ENCODE peak calls at places on chromosomes 4 and X, in five cellular contexts. D is bronchial epithelial cell, C is GM12891, R is NCI-H1105 treated with DMSO at 0.1 percent for 48 hours, S is Peyer's patch. U is an unnamed sample.

GRCh38 chrX:103344606-103345005 is 11.7 kb upstream of the TCEAL9 start:
- DNase-seq in D (no peak), S (no peak), C (no peak), R (no peak), U (no peak)

GRCh38 chrX:129193357-129193756 is 329.9 kb downstream of the SMARCA1 start:
- DNase-seq in D (peak; percentile 24), S (peak; percentile 65), C (no peak), R (peak; percentile 46), U (peak; percentile 48)

GRCh38 chrX:40952855-40953254 is 132.4 kb upstream of the USP9X start:
- DNase-seq in S (no peak), C (no peak), R (no peak), D (no peak), U (no peak)

GRCh38 chr4:170875868-170876267 is 786.1 kb upstream of the AADAT start:
- DNase-seq in R (no peak), C (no peak), S (no peak), D (no peak), U (no peak)

GRCh38 chr4:26451597-26451996 is 38.7 kb downstream of the CCKAR start:
- DNase-seq in R (no peak), C (no peak), D (no peak), S (no peak), U (no peak)

GRCh38 chr4:73589261-73589847 is 30.9 kb downstream of the RASSF6 start:
- DNase-seq in S (no peak), D (peak; percentile 97), R (peak; percentile 53), C (no peak), U (peak; percentile 92)

GRCh38 chrX:77447339-77448149 is at the start of gene FGF16:
- DNase-seq in S (no peak), R (no peak), C (no peak), D (no peak), U (no peak)

GRCh38 chrX:48913605-48914366 is 2.3 kb upstream of the SLC35A2 start:
- DNase-seq in R (no peak), C (no peak), D (no peak), S (no peak), U (no peak)

GRCh38 chrX:96761566-96761965 is 76.9 kb downstream of the DIAPH2 start:
- DNase-seq in D (no peak), S (no peak), R (no peak), C (no peak), U (no peak)

GRCh38 chr4:42296196-42296595 is 101.1 kb upstream of the SHISA3 start:
- DNase-seq in D (no peak), S (no peak), R (no peak), C (no peak), U (no peak)